ENCODE peak calls at places on chromosomes 2 and 18, in nine cellular contexts. W is HCEC 1CT; L is NCI-H2081; I is NCI-H748 treated with DMSO at 0.1 percent for 48 hours; R is GDM1; U is stimulated activated CD4-positive, alpha-beta T cell treated with anti-CD3 and anti-CD28 coated beads, Interleukin-4, amount 100 ng/mL, for 1 hour; F is hypothalamus; N is KG1; T is H9. E is an unnamed sample.

GRCh38 chr2:100980046-100980445 is 22.0 kb upstream of the RPL31 start:
- DNase-seq in W (no peak), L (no peak), I (no peak), R (no peak), U (no peak), F (no peak), N (no peak), T (no peak), E (no peak)

GRCh38 chr2:37711308-37711731 is 39.9 kb upstream of the CDC42EP3 start:
- DNase-seq in W (peak; percentile 99), L (no peak), I (no peak), R (peak; percentile 72), U (no peak), F (no peak), N (peak; percentile 27), T (peak; percentile 47), E (no peak)

GRCh38 chr2:202353430-202353829 is 22.7 kb upstream of the BMPR2 start:
- DNase-seq in W (no peak), L (no peak), I (no peak), R (no peak), U (no peak), F (no peak), N (no peak), T (no peak), E (no peak)

GRCh38 chr2:98759338-98759737 is 28.4 kb upstream of the MGAT4A start:
- DNase-seq in W (no peak), L (no peak), I (no peak), R (peak; percentile 18), U (no peak), F (no peak), N (no peak), T (no peak), E (no peak)

GRCh38 chr2:220985561-220985960 is 586.5 kb downstream of the EPHA4 start:
- DNase-seq in W (no peak), L (no peak), I (no peak), R (no peak), U (no peak), F (no peak), N (no peak), T (no peak), E (no peak)

GRCh38 chr18:30957086-30957485 is 85.5 kb downstream of the DSC3 start:
- DNase-seq in W (no peak), L (no peak), I (no peak), R (no peak), U (no peak), F (no peak), N (no peak), T (no peak), E (no peak)

GRCh38 chr2:138712212-138712979 is 67.8 kb downstream of the NXPH2 start:
- DNase-seq in W (peak; percentile 88), L (no peak), I (no peak), R (no peak), U (no peak), F (no peak), N (no peak), T (no peak), E (no peak)

GRCh38 chr2:17515652-17516051 is 2.6 kb downstream of the RAD51AP2 start:
- DNase-seq in W (no peak), L (no peak), I (no peak), R (no peak), U (no peak), F (no peak), N (no peak), T (no peak), E (no peak)

GRCh38 chr2:174683392-174683759 is 80.9 kb downstream of the CHRNA1 start:
- DNase-seq in W (peak; percentile 13), L (no peak), I (no peak), R (peak; percentile 25), U (no peak), F (no peak), N (peak; percentile 77), T (peak; percentile 39), E (no peak)

GRCh38 chr2:794554-795244 is 117.5 kb upstream of the TMEM18 start:
- DNase-seq in W (no peak), L (no peak), I (no peak), R (no peak), U (no peak), F (no peak), N (no peak), T (peak; percentile 37), E (no peak)

GRCh38 chr2:102005449-102005848 is 13.7 kb downstream of the IL1R2 start:
- DNase-seq in W (no peak), L (no peak), I (no peak), R (no peak), U (no peak), F (no peak), N (no peak), T (no peak), E (no peak)

GRCh38 chr2:226435146-226435545 is 364.5 kb downstream of the IRS1 start:
- DNase-seq in W (no peak), L (no peak), I (no peak), R (no peak), U (no peak), F (no peak), N (no peak), T (no peak), E (no peak)

GRCh38 chr2:106108351-106108750 is 85.8 kb downstream of the UXS1 start:
- DNase-seq in W (no peak), L (no peak), I (no peak), R (no peak), U (no peak), F (peak; percentile 31), N (no peak), T (no peak), E (no peak)

GRCh38 chr18:12417687-12418086 is 10.0 kb downstream of the PRELID3A start:
- DNase-seq in W (no peak), L (no peak), I (no peak), R (no peak), U (no peak), F (no peak), N (no peak), T (no peak), E (no peak)

E was measured in breast epithelium.